ENCODE peak calls at places on chromosomes 16 and 17, in nine cellular contexts. C is heart left ventricle, A is stomach, P is endothelial cell of umbilical vein, W is suprapubic skin, F is body of pancreas, O is esophagus squamous epithelium, H is A549, D is GM12892. J is an unnamed sample.

GRCh38 chr17:27609606-27610303 is 21.2 kb upstream of the LGALS9 start:
- DNase-seq in D (no peak), A (peak; percentile 74), W (no peak), H (peak; percentile 46), F (no peak), O (no peak), C (no peak), P (peak; percentile 34), J (no peak)

GRCh38 chr16:57576429-57576870 is 34.0 kb downstream of the ADGRG5 start:
- DNase-seq in P (peak; percentile 68), D (peak; percentile 62), O (no peak), H (peak; percentile 78), C (peak; percentile 61), W (peak; percentile 82), A (peak; percentile 87), F (peak; percentile 84), J (peak; percentile 94)

GRCh38 chr17:8976638-8977037 is 11.1 kb upstream of the PIK3R5 start:
- DNase-seq in O (no peak), C (no peak), F (no peak), P (no peak), H (no peak), W (no peak), D (no peak), A (no peak), J (no peak)

GRCh38 chr16:5041604-5042133 is 7.9 kb upstream of the NAGPA start:
- DNase-seq in O (no peak), F (no peak), W (no peak), A (no peak), P (no peak), D (no peak), H (no peak), C (peak; percentile 1), J (no peak)

GRCh38 chr16:57374067-57374534 is 1.8 kb downstream of the CX3CL1 start:
- DNase-seq in F (no peak), A (no peak), H (no peak), C (no peak), P (no peak), D (no peak), W (no peak), O (no peak), J (no peak)

GRCh38 chr16:74462361-74462760 is 41.1 kb upstream of the CLEC18B start:
- DNase-seq in A (no peak), F (no peak), O (no peak), C (no peak), P (no peak), H (no peak), W (no peak), D (no peak), J (no peak)

GRCh38 chr17:59418732-59419166 is 87.3 kb downstream of the YPEL2 start:
- DNase-seq in F (no peak), H (no peak), W (no peak), A (no peak), P (no peak), C (no peak), O (no peak), D (no peak), J (no peak)

GRCh38 chr16:69003500-69003899 is 102.0 kb upstream of the HAS3 start:
- DNase-seq in O (no peak), W (no peak), C (no peak), H (no peak), P (no peak), A (no peak), D (no peak), F (no peak), J (no peak)

GRCh38 chr16:84785843-84786538 is 33.8 kb upstream of the CRISPLD2 start:
- DNase-seq in D (no peak), H (no peak), F (peak; percentile 81), O (no peak), W (peak; percentile 61), P (peak; percentile 6), C (peak; percentile 66), A (peak; percentile 91), J (no peak)

GRCh38 chr17:77471984-77472836 is 331.4 kb downstream of the SEC14L1 start:
- DNase-seq in D (no peak), W (no peak), A (peak; percentile 56), H (no peak), F (peak; percentile 39), C (no peak), O (no peak), P (peak; percentile 28), J (no peak)

GRCh38 chr16:69465881-69466280 is 41.5 kb downstream of the CYB5B start:
- DNase-seq in H (no peak), O (no peak), F (no peak), C (no peak), P (no peak), D (no peak), A (no peak), W (no peak), J (no peak)

GRCh38 chr17:56310780-56311179 is 157.5 kb downstream of the ANKFN1 start:
- DNase-seq in W (no peak), C (no peak), H (no peak), D (no peak), O (no peak), F (no peak), A (no peak), P (no peak), J (no peak)

GRCh38 chr17:412211-413015 is 59.8 kb upstream of the RPH3AL start:
- DNase-seq in W (no peak), C (no peak), D (no peak), H (peak; percentile 63), O (no peak), F (peak; percentile 53), A (peak; percentile 51), P (peak; percentile 52), J (peak; percentile 22)

GRCh38 chr17:77498875-77499698 is 358.3 kb downstream of the SEC14L1 start:
- DNase-seq in P (no peak), O (no peak), A (no peak), D (no peak), F (no peak), H (no peak), C (peak; percentile 28), W (peak; percentile 50), J (peak; percentile 11)

GRCh38 chr16:67198238-67198734 is 645 bp upstream of the ELMO3 start:
- DNase-seq in P (peak; percentile 63), A (peak; percentile 68), O (no peak), F (peak; percentile 67), C (no peak), D (no peak), H (peak; percentile 93), W (no peak), J (no peak)

GRCh38 chr17:75059369-75060345 is 12.6 kb downstream of the KCTD2 start:
- DNase-seq in F (no peak), W (no peak), D (no peak), P (peak; percentile 77), H (no peak), A (no peak), O (no peak), C (no peak), J (peak; percentile 48)

GRCh38 chr17:78672880-78673371 is 95.7 kb upstream of the DNAH17 start:
- DNase-seq in W (no peak), D (no peak), P (no peak), A (no peak), O (no peak), F (no peak), C (no peak), H (no peak), J (no peak)

GRCh38 chr17:78669975-78670518 is 92.9 kb upstream of the DNAH17 start:
- DNase-seq in D (no peak), O (no peak), F (no peak), C (no peak), W (no peak), P (no peak), H (no peak), A (no peak), J (no peak)

GRCh38 chr17:78670850-78671291 is 93.7 kb upstream of the DNAH17 start:
- DNase-seq in H (no peak), O (no peak), P (no peak), A (no peak), C (no peak), W (no peak), F (no peak), D (no peak), J (no peak)

GRCh38 chr17:78673395-78673794 is 96.2 kb upstream of the DNAH17 start:
- DNase-seq in P (no peak), C (no peak), W (no peak), F (no peak), O (no peak), H (no peak), A (no peak), D (no peak), J (no peak)

DNA sequence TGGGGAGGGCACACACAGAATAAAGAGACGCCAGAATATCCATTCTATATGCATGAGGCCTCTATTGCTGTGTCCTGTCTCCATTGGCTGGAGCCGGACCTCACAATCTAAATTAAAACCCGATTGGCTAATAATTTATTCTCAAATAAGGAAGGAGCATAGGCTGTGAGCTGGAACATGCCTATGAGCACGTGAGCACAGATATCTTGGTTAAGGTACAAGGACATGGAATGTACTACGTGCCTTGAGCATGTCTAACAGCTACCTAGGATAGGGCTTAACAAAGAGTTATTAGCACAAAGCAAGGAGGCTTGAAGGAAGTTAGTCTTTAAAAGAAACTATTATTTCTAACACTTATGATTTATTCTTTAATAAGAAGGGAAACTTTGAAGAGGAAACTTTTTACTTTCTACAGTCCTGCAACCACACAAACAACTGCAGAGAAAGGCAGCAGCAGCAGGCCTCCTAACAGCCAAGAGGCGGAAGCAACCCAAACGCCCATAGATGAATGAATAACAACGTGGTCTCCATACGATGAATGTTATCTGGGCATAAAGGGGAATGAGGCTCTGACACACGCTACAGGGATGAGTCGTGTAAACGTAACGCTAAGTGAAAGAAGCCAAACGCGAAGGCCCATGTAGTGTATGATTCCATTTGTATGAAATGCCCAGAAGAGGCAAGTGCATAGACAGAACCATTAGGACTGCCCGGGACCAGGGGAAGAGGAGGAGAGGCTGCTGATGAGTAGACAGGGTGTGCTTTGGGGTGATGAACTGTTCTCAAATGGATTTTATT is 94.6 kb upstream of the DNAH17 start:
- DNase-seq in D (no peak), F (no peak), C (no peak), A (no peak), P (no peak), W (no peak), O (no peak), H (no peak), J (no peak)
- TF ChIP-seq POLR2A in D (peak; percentile 67), F (no peak), C (no peak), A (no peak), P (no peak), W (no peak), O (no peak), H (no peak), J (no peak)

GRCh38 chr16:1984347-1985225 is 593 bp downstream of the GFER start:
- DNase-seq in H (no peak), D (no peak), O (no peak), W (no peak), P (no peak), C (no peak), F (no peak), A (no peak), J (no peak)
- TF ChIP-seq POLR2A in H (no peak), D (no peak), O (no peak), W (no peak), P (no peak), C (no peak), F (no peak), A (no peak), J (no peak)

GRCh38 chr16:86157616-86158247 is 258.8 kb downstream of the IRF8 start:
- DNase-seq in H (no peak), C (no peak), A (no peak), F (no peak), O (no peak), W (no peak), D (no peak), P (no peak), J (no peak)
- TF ChIP-seq POLR2A in H (no peak), C (no peak), A (no peak), F (no peak), O (no peak), W (no peak), D (no peak), P (no peak), J (no peak)

GRCh38 chr17:49887086-49887743 is 39.3 kb upstream of the TAC4 start:
- DNase-seq in D (no peak), F (peak; percentile 87), C (no peak), H (no peak), W (no peak), O (no peak), P (no peak), A (peak; percentile 43), J (no peak)
- TF ChIP-seq POLR2A in D (no peak), F (peak; percentile 5), C (no peak), H (no peak), W (no peak), O (no peak), P (no peak), A (no peak), J (no peak)